ENCODE peak calls at places on chromosomes 6 and 20, in eight cellular contexts. One of them, this sample, is unnamed. For H3K4me1, the result is how much of the 10 kb centered on the place peaks cover.

GRCh38 chr6:72865467-72865866 is 243.6 kb downstream of the KCNQ5 start:
- DNase-seq in RWPE2: no peak
- DNase-seq in PC-3: no peak
- DNase-seq in tibial nerve: no peak
- DNase-seq in heart right ventricle: no peak
- DNase-seq in psoas muscle: peak
- DNase-seq in CD8-positive, alpha-beta T cell: no peak
- DNase-seq in adrenal gland: no peak
- DNase-seq in this sample: no peak

GRCh38 chr20:44208770-44209169 is 1.8 kb downstream of the OSER1 start:
- DNase-seq in RWPE2: no peak
- DNase-seq in PC-3: peak
- DNase-seq in tibial nerve: no peak
- DNase-seq in heart right ventricle: no peak
- DNase-seq in psoas muscle: no peak
- DNase-seq in CD8-positive, alpha-beta T cell: no peak
- DNase-seq in adrenal gland: no peak
- DNase-seq in this sample: no peak

GRCh38 chr6:90131614-90132423 is 164.8 kb downstream of the BACH2 start:
- DNase-seq in RWPE2: no peak
- DNase-seq in PC-3: no peak
- DNase-seq in tibial nerve: peak
- DNase-seq in heart right ventricle: peak
- DNase-seq in psoas muscle: peak
- DNase-seq in CD8-positive, alpha-beta T cell: no peak
- DNase-seq in adrenal gland: no peak
- DNase-seq in this sample: peak

GRCh38 chr6:144265061-144265357 is 20.1 kb upstream of the UTRN start:
- DNase-seq in RWPE2: no peak
- DNase-seq in PC-3: no peak
- DNase-seq in tibial nerve: no peak
- DNase-seq in heart right ventricle: no peak
- DNase-seq in psoas muscle: no peak
- DNase-seq in CD8-positive, alpha-beta T cell: no peak
- DNase-seq in adrenal gland: no peak
- DNase-seq in this sample: no peak

GRCh38 chr6:139325003-139325600 is 33.3 kb upstream of the TXLNB start:
- DNase-seq in RWPE2: no peak
- DNase-seq in PC-3: no peak
- DNase-seq in tibial nerve: no peak
- DNase-seq in heart right ventricle: no peak
- DNase-seq in psoas muscle: no peak
- DNase-seq in CD8-positive, alpha-beta T cell: no peak
- DNase-seq in adrenal gland: no peak
- DNase-seq in this sample: no peak

GRCh38 chr6:93727447-93727846 is 308.1 kb upstream of the EPHA7 start:
- DNase-seq in RWPE2: no peak
- DNase-seq in PC-3: peak
- DNase-seq in tibial nerve: no peak
- DNase-seq in heart right ventricle: no peak
- DNase-seq in psoas muscle: no peak
- DNase-seq in CD8-positive, alpha-beta T cell: no peak
- DNase-seq in adrenal gland: no peak
- DNase-seq in this sample: no peak

GRCh38 chr6:149336529-149336928 is 19.0 kb downstream of the TAB2 start:
- DNase-seq in RWPE2: no peak
- DNase-seq in PC-3: peak
- DNase-seq in tibial nerve: no peak
- DNase-seq in heart right ventricle: no peak
- DNase-seq in psoas muscle: no peak
- DNase-seq in CD8-positive, alpha-beta T cell: no peak
- DNase-seq in adrenal gland: no peak
- DNase-seq in this sample: no peak

GRCh38 chr20:2114560-2114959 is 12.9 kb downstream of the STK35 start:
- DNase-seq in RWPE2: no peak
- DNase-seq in PC-3: no peak
- DNase-seq in tibial nerve: no peak
- DNase-seq in heart right ventricle: no peak
- DNase-seq in psoas muscle: no peak
- DNase-seq in CD8-positive, alpha-beta T cell: no peak
- DNase-seq in adrenal gland: no peak
- DNase-seq in this sample: no peak

GRCh38 chr20:62950741-62951140 is 1.8 kb upstream of the SLC17A9 start:
- DNase-seq in RWPE2: peak
- DNase-seq in PC-3: no peak
- DNase-seq in tibial nerve: no peak
- DNase-seq in heart right ventricle: no peak
- DNase-seq in psoas muscle: no peak
- DNase-seq in CD8-positive, alpha-beta T cell: no peak
- DNase-seq in adrenal gland: no peak
- DNase-seq in this sample: no peak

GRCh38 chr6:143536866-143537691 is 25.6 kb upstream of the FUCA2 start:
- DNase-seq in RWPE2: no peak
- DNase-seq in PC-3: peak
- DNase-seq in tibial nerve: peak
- DNase-seq in heart right ventricle: peak
- DNase-seq in psoas muscle: peak
- DNase-seq in CD8-positive, alpha-beta T cell: peak
- DNase-seq in adrenal gland: peak
- DNase-seq in this sample: peak

GRCh38 chr6:93828553-93828952 is 409.2 kb upstream of the EPHA7 start:
- DNase-seq in RWPE2: no peak
- DNase-seq in PC-3: no peak
- DNase-seq in tibial nerve: no peak
- DNase-seq in heart right ventricle: no peak
- DNase-seq in psoas muscle: no peak
- DNase-seq in CD8-positive, alpha-beta T cell: no peak
- DNase-seq in adrenal gland: no peak
- DNase-seq in this sample: no peak

GRCh38 chr6:1337791-1338190 is 25.9 kb downstream of the FOXQ1 start:
- DNase-seq in RWPE2: no peak
- DNase-seq in PC-3: peak
- DNase-seq in tibial nerve: no peak
- DNase-seq in heart right ventricle: no peak
- DNase-seq in psoas muscle: no peak
- DNase-seq in CD8-positive, alpha-beta T cell: no peak
- DNase-seq in adrenal gland: no peak
- DNase-seq in this sample: no peak

GRCh38 chr20:61850457-61850856 is 215.2 kb downstream of the TAF4 start:
- DNase-seq in RWPE2: no peak
- DNase-seq in PC-3: no peak
- DNase-seq in tibial nerve: no peak
- DNase-seq in heart right ventricle: no peak
- DNase-seq in psoas muscle: no peak
- DNase-seq in CD8-positive, alpha-beta T cell: no peak
- DNase-seq in adrenal gland: no peak
- DNase-seq in this sample: no peak

GRCh38 chr20:23684261-23684660 is 4.6 kb downstream of the CST4 start:
- DNase-seq in RWPE2: no peak
- DNase-seq in PC-3: no peak
- DNase-seq in tibial nerve: no peak
- DNase-seq in heart right ventricle: no peak
- DNase-seq in psoas muscle: no peak
- DNase-seq in CD8-positive, alpha-beta T cell: peak
- DNase-seq in adrenal gland: no peak
- DNase-seq in this sample: no peak

GRCh38 chr6:82017316-82017715 is 230.2 kb downstream of the IBTK start:
- DNase-seq in RWPE2: peak
- DNase-seq in PC-3: peak
- DNase-seq in tibial nerve: peak
- DNase-seq in heart right ventricle: peak
- DNase-seq in psoas muscle: no peak
- DNase-seq in CD8-positive, alpha-beta T cell: no peak
- DNase-seq in adrenal gland: peak
- DNase-seq in this sample: peak

GRCh38 chr6:79431469-79431868 is 105.8 kb downstream of the LCA5 start:
- DNase-seq in RWPE2: no peak
- DNase-seq in PC-3: peak
- DNase-seq in tibial nerve: no peak
- DNase-seq in heart right ventricle: no peak
- DNase-seq in psoas muscle: no peak
- DNase-seq in CD8-positive, alpha-beta T cell: no peak
- DNase-seq in adrenal gland: no peak
- DNase-seq in this sample: no peak

GRCh38 chr6:108068618-108069017 is 5.9 kb downstream of the OSTM1 start:
- DNase-seq in RWPE2: no peak
- DNase-seq in PC-3: no peak
- DNase-seq in tibial nerve: no peak
- DNase-seq in heart right ventricle: no peak
- DNase-seq in psoas muscle: no peak
- DNase-seq in CD8-positive, alpha-beta T cell: no peak
- DNase-seq in adrenal gland: no peak
- DNase-seq in this sample: no peak

GRCh38 chr6:71387179-71387578 is 98.6 kb downstream of the OGFRL1 start:
- DNase-seq in RWPE2: no peak
- DNase-seq in PC-3: no peak
- DNase-seq in tibial nerve: no peak
- DNase-seq in heart right ventricle: no peak
- DNase-seq in psoas muscle: no peak
- DNase-seq in CD8-positive, alpha-beta T cell: no peak
- DNase-seq in adrenal gland: no peak
- DNase-seq in this sample: no peak

GRCh38 chr20:2865630-2866029 is 7.7 kb upstream of the PTPRA start:
- DNase-seq in RWPE2: no peak
- DNase-seq in PC-3: no peak
- DNase-seq in tibial nerve: no peak
- DNase-seq in heart right ventricle: no peak
- DNase-seq in psoas muscle: no peak
- DNase-seq in CD8-positive, alpha-beta T cell: no peak
- DNase-seq in adrenal gland: no peak
- DNase-seq in this sample: no peak

GRCh38 chr6:123803862-123804681 is at the start of gene NKAIN2:
- DNase-seq in RWPE2: no peak
- DNase-seq in PC-3: no peak
- DNase-seq in tibial nerve: no peak
- DNase-seq in heart right ventricle: peak
- DNase-seq in psoas muscle: peak
- DNase-seq in CD8-positive, alpha-beta T cell: no peak
- DNase-seq in adrenal gland: peak
- DNase-seq in this sample: no peak

GRCh38 chr6:5295612-5296011 is 34.3 kb downstream of the FARS2 start:
- DNase-seq in RWPE2: no peak
- DNase-seq in PC-3: peak
- DNase-seq in tibial nerve: no peak
- DNase-seq in heart right ventricle: no peak
- DNase-seq in psoas muscle: no peak
- DNase-seq in CD8-positive, alpha-beta T cell: no peak
- DNase-seq in adrenal gland: no peak
- DNase-seq in this sample: no peak

GRCh38 chr6:42224222-42225042 is 6.8 kb upstream of the MRPS10 start:
- DNase-seq in RWPE2: no peak
- DNase-seq in PC-3: peak
- DNase-seq in tibial nerve: no peak
- DNase-seq in heart right ventricle: no peak
- DNase-seq in psoas muscle: no peak
- DNase-seq in CD8-positive, alpha-beta T cell: no peak
- DNase-seq in adrenal gland: no peak
- DNase-seq in this sample: no peak

GRCh38 chr6:53043626-53044025 is 21.6 kb upstream of the FBXO9 start:
- DNase-seq in RWPE2: no peak
- DNase-seq in PC-3: peak
- DNase-seq in tibial nerve: no peak
- DNase-seq in heart right ventricle: no peak
- DNase-seq in psoas muscle: no peak
- DNase-seq in CD8-positive, alpha-beta T cell: no peak
- DNase-seq in adrenal gland: no peak
- DNase-seq in this sample: no peak

GRCh38 chr6:1381397-1382330 is 7.7 kb upstream of the FOXF2 start:
- DNase-seq in RWPE2: no peak
- DNase-seq in PC-3: peak
- DNase-seq in tibial nerve: peak
- DNase-seq in heart right ventricle: peak
- DNase-seq in psoas muscle: peak
- DNase-seq in CD8-positive, alpha-beta T cell: peak
- DNase-seq in adrenal gland: peak
- DNase-seq in this sample: no peak

GRCh38 chr6:14035448-14035847 is 82.1 kb upstream of the CD83 start:
- DNase-seq in RWPE2: no peak
- DNase-seq in PC-3: peak
- DNase-seq in tibial nerve: no peak
- DNase-seq in heart right ventricle: no peak
- DNase-seq in psoas muscle: no peak
- DNase-seq in CD8-positive, alpha-beta T cell: no peak
- DNase-seq in adrenal gland: no peak
- DNase-seq in this sample: no peak

GRCh38 chr20:33444797-33445560 is 1.4 kb upstream of the SNTA1 start:
- DNase-seq in RWPE2: no peak
- DNase-seq in PC-3: peak
- DNase-seq in tibial nerve: no peak
- DNase-seq in heart right ventricle: no peak
- DNase-seq in psoas muscle: peak
- DNase-seq in CD8-positive, alpha-beta T cell: peak
- DNase-seq in adrenal gland: no peak
- DNase-seq in this sample: no peak
- TF ChIP-seq CTCF in RWPE2: peak
- TF ChIP-seq CTCF in PC-3: peak
- TF ChIP-seq CTCF in tibial nerve: no peak
- TF ChIP-seq CTCF in heart right ventricle: peak
- TF ChIP-seq CTCF in psoas muscle: peak
- TF ChIP-seq CTCF in CD8-positive, alpha-beta T cell: no peak
- TF ChIP-seq CTCF in adrenal gland: peak
- TF ChIP-seq CTCF in this sample: no peak

DNA sequence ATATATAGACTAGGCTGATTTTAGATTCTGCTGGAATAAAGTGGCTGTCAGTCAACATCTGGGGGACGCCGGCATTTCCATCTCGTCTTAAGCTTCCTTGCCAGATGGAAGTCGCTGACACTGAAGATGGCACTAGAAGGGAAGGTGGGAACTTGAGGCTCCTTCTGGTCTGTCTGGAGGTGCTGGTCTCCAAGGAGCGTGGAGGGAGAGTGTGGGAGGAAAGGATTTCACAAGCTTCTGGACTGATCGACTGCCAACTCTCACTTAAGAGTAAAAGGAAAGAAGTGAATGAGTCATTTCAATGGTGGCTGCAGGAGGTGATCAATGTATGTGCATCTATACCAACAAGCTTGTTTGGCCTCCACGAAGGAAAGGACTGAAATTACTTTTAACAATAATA is 40.4 kb downstream of the DUSP22 start:
- DNase-seq in RWPE2: no peak
- DNase-seq in PC-3: no peak
- DNase-seq in tibial nerve: no peak
- DNase-seq in heart right ventricle: no peak
- DNase-seq in psoas muscle: no peak
- DNase-seq in CD8-positive, alpha-beta T cell: no peak
- DNase-seq in adrenal gland: no peak
- DNase-seq in this sample: no peak
- H3K4me1 ChIP-seq in RWPE2: under half
- H3K4me1 ChIP-seq in PC-3: under half
- H3K4me1 ChIP-seq in tibial nerve: under half
- H3K4me1 ChIP-seq in heart right ventricle: under half
- H3K4me1 ChIP-seq in psoas muscle: under half
- H3K4me1 ChIP-seq in CD8-positive, alpha-beta T cell: under half
- H3K4me1 ChIP-seq in adrenal gland: under half
- H3K4me1 ChIP-seq in this sample: under half

GRCh38 chr20:32237419-32237818 is 29.7 kb downstream of the POFUT1 start:
- DNase-seq in RWPE2: no peak
- DNase-seq in PC-3: no peak
- DNase-seq in tibial nerve: no peak
- DNase-seq in heart right ventricle: no peak
- DNase-seq in psoas muscle: no peak
- DNase-seq in CD8-positive, alpha-beta T cell: no peak
- DNase-seq in adrenal gland: no peak
- DNase-seq in this sample: no peak
- TF ChIP-seq CTCF in RWPE2: no peak
- TF ChIP-seq CTCF in PC-3: no peak
- TF ChIP-seq CTCF in tibial nerve: no peak
- TF ChIP-seq CTCF in heart right ventricle: no peak
- TF ChIP-seq CTCF in psoas muscle: no peak
- TF ChIP-seq CTCF in CD8-positive, alpha-beta T cell: no peak
- TF ChIP-seq CTCF in adrenal gland: no peak
- TF ChIP-seq CTCF in this sample: no peak

GRCh38 chr6:33272358-33273128 is 668 bp downstream of the RPS18 start:
- DNase-seq in RWPE2: no peak
- DNase-seq in PC-3: no peak
- DNase-seq in tibial nerve: no peak
- DNase-seq in heart right ventricle: no peak
- DNase-seq in psoas muscle: no peak
- DNase-seq in CD8-positive, alpha-beta T cell: no peak
- DNase-seq in adrenal gland: no peak
- DNase-seq in this sample: no peak
- H3K4me1 ChIP-seq in RWPE2: under half
- H3K4me1 ChIP-seq in PC-3: under half
- H3K4me1 ChIP-seq in tibial nerve: under half
- H3K4me1 ChIP-seq in heart right ventricle: under half
- H3K4me1 ChIP-seq in psoas muscle: half or more
- H3K4me1 ChIP-seq in CD8-positive, alpha-beta T cell: under half
- H3K4me1 ChIP-seq in adrenal gland: half or more
- H3K4me1 ChIP-seq in this sample: under half

This sample was measured in uterus.